ENCODE peak calls at places on chromosomes 13 and 19, in five cellular contexts. J is lower lobe of right lung, W is endothelial cell of umbilical vein, T is psoas muscle, U is IMR-90. R is an unnamed sample.

GRCh38 chr19:16603090-16603489 is 24.9 kb downstream of the MED26 start:
- DNase-seq in J (no peak), W (no peak), T (no peak), U (no peak), R (no peak)

GRCh38 chr13:37313383-37313782 is 207.9 kb upstream of the CSNK1A1L start:
- DNase-seq in J (no peak), W (no peak), T (no peak), U (peak), R (peak)

GRCh38 chr13:73338389-73338788 is 279.6 kb downstream of the KLF5 start:
- DNase-seq in J (no peak), W (no peak), T (no peak), U (no peak), R (peak)

GRCh38 chr13:27830010-27830409 is 37.7 kb downstream of the GSX1 start:
- DNase-seq in J (peak), W (peak), T (peak), U (no peak), R (no peak)

GRCh38 chr13:29847501-29847983 is 2.9 kb downstream of the UBL3 start:
- DNase-seq in J (no peak), W (peak), T (no peak), U (peak), R (peak)

GRCh38 chr13:78298657-78299056 is 304.7 kb downstream of the POU4F1 start:
- DNase-seq in J (no peak), W (peak), T (no peak), U (no peak), R (no peak)

GRCh38 chr19:32458500-32459123 is 53.0 kb downstream of the DPY19L3 start:
- DNase-seq in J (no peak), W (peak), T (no peak), U (no peak), R (peak)

GRCh38 chr13:39273953-39274352 is 235.7 kb downstream of the NHLRC3 start:
- DNase-seq in J (no peak), W (peak), T (no peak), U (no peak), R (no peak)

GRCh38 chr19:28009696-28010095 is 1203.3 kb downstream of the UQCRFS1 start:
- DNase-seq in J (no peak), W (no peak), T (no peak), U (no peak), R (no peak)

GRCh38 chr19:38617764-38618589 is at the start of gene MAP4K1:
- DNase-seq in J (peak), W (no peak), T (peak), U (no peak), R (no peak)

GRCh38 chr19:37583340-37583739 is 11.3 kb downstream of the ZNF571 start:
- DNase-seq in J (no peak), W (no peak), T (no peak), U (no peak), R (no peak)

GRCh38 chr13:112959206-112959605 is 9.8 kb upstream of the MCF2L start:
- DNase-seq in J (no peak), W (no peak), T (no peak), U (no peak), R (no peak)

GRCh38 chr19:56988271-56988670 is 131.5 kb upstream of the USP29 start:
- DNase-seq in J (no peak), W (no peak), T (no peak), U (no peak), R (no peak)

GRCh38 chr13:110269509-110270185 is 37.3 kb downstream of the COL4A1 start:
- DNase-seq in J (no peak), W (no peak), T (no peak), U (no peak), R (no peak)

GRCh38 chr13:67833564-67833963 is 603.4 kb upstream of the PCDH9 start:
- DNase-seq in J (no peak), W (no peak), T (no peak), U (no peak), R (no peak)

GRCh38 chr13:111947026-111947810 is 119.7 kb upstream of the SOX1 start:
- DNase-seq in J (no peak), W (no peak), T (no peak), U (no peak), R (no peak)

GRCh38 chr13:36509369-36509768 is 77.1 kb downstream of the CCNA1 start:
- DNase-seq in J (no peak), W (no peak), T (no peak), U (no peak), R (no peak)

GRCh38 chr19:9146882-9147281 is 6.7 kb downstream of the ZNF317 start:
- DNase-seq in J (no peak), W (no peak), T (no peak), U (no peak), R (no peak)

GRCh38 chr13:114043421-114044053 is 69.7 kb upstream of the C13orf46 start:
- DNase-seq in J (peak), W (no peak), T (peak), U (peak), R (peak)

GRCh38 chr13:98476106-98476505 is 100.8 kb downstream of the STK24 start:
- DNase-seq in J (no peak), W (peak), T (no peak), U (no peak), R (no peak)

GRCh38 chr13:43374621-43375020 is 351.2 kb downstream of the DNAJC15 start:
- DNase-seq in J (no peak), W (no peak), T (no peak), U (peak), R (peak)

GRCh38 chr13:48475230-48475629 is 57.6 kb downstream of the RCBTB2 start:
- DNase-seq in J (no peak), W (no peak), T (no peak), U (no peak), R (no peak)

GRCh38 chr19:5827342-5827890 is 12.1 kb downstream of the FUT6 start:
- DNase-seq in J (no peak), W (no peak), T (no peak), U (no peak), R (no peak)

GRCh38 chr19:5828661-5829566 is 10.6 kb downstream of the FUT6 start:
- DNase-seq in J (no peak), W (peak), T (no peak), U (no peak), R (no peak)

GRCh38 chr19:5826531-5827341 is 12.8 kb downstream of the FUT6 start:
- DNase-seq in J (peak), W (no peak), T (no peak), U (no peak), R (no peak)

GRCh38 chr19:5829567-5830315 is 9.8 kb downstream of the FUT6 start:
- DNase-seq in J (no peak), W (no peak), T (no peak), U (no peak), R (no peak)

DNA sequence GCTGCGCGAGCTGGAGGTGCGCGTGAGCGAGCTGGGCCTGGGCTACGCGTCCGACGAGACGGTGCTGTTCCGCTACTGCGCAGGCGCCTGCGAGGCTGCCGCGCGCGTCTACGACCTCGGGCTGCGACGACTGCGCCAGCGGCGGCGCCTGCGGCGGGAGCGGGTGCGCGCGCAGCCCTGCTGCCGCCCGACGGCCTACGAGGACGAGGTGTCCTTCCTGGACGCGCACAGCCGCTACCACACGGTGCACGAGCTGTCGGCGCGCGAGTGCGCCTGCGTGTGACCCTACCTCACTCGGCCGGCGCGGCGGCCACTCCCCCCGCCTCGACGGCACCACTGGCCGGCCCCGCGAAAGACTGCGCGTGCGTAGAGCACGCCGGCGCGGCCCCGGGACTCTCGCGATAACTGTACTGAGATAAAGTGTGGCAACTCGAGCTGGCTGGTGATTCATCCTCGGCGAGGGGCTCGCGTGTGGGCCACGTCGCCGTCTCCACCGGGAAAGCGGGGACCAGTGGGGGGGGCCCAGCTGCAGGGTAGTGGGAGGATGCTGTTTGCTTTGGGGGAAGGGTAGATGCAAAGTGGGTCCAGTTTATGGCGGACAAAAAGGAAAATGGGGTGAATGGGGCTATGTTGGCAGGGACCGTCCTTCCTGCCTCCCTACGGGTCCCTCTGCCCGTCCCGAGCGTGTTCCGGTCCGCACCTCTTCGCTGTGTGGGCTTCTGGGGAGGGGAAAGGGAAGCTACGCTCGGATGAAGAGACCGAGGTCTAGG is 11.4 kb downstream of the FUT6 start:
- DNase-seq in J (peak), W (peak), T (peak), U (peak), R (peak)
- H3K27ac ChIP-seq in J (peak), W (peak), T (no peak), U (peak), R (peak)

GRCh38 chr19:10968527-10969081 is 7.8 kb downstream of the SMARCA4 start:
- DNase-seq in J (no peak), W (no peak), T (no peak), U (no peak), R (no peak)
- TF ChIP-seq CTCF in J (no peak), W (no peak), T (no peak), U (no peak), R (no peak)

GRCh38 chr19:54160948-54161347 is 1.4 kb upstream of the LENG1 start:
- DNase-seq in J (no peak), W (no peak), T (no peak), U (no peak), R (no peak)
- H3K4me3 ChIP-seq in J (peak), W (no peak), T (peak), U (no peak), R (peak)

GRCh38 chr19:6773323-6773931 is 919 bp downstream of the VAV1 start:
- DNase-seq in J (peak), W (no peak), T (peak), U (no peak), R (no peak)
- H3K27ac ChIP-seq in J (peak), W (no peak), T (no peak), U (no peak), R (no peak)

GRCh38 chr19:44002566-44003460 is at the start of gene ZNF230:
- DNase-seq in J (peak), W (peak), T (peak), U (peak), R (peak)
- TF ChIP-seq CTCF in J (no peak), W (no peak), T (no peak), U (no peak), R (no peak)

GRCh38 chr13:106919638-106920037 is 351.7 kb upstream of the ARGLU1 start:
- DNase-seq in J (peak), W (peak), T (peak), U (no peak), R (peak)
- H3K4me3 ChIP-seq in J (peak), W (no peak), T (no peak), U (no peak), R (peak)

GRCh38 chr13:87361216-87361615 is 310.0 kb upstream of the SLITRK5 start:
- DNase-seq in J (no peak), W (no peak), T (no peak), U (no peak), R (no peak)

GRCh38 chr13:87356314-87356713 is 314.9 kb upstream of the SLITRK5 start:
- DNase-seq in J (peak), W (no peak), T (no peak), U (no peak), R (no peak)

DNA sequence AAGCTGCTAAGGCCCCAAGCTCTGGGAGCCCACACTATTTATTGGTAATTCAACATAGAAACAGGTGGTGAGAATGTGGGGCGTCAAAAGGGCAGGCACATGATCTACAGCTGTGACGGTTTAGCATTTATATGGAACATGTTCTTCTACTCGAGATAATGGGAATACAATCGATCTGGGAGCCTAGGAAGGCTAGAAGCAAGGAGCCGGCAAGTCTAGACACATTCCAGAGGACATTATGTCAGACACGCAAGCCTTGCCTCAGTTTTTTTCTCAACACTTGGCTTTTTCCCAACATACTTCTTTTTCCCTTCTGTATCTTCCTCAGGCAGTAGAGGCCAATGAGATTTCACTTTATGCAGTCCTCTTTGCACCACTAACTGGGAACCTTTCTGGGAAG is 315.7 kb upstream of the SLITRK5 start:
- DNase-seq in J (no peak), W (no peak), T (no peak), U (no peak), R (no peak)
- H3K27ac ChIP-seq in J (no peak), W (no peak), T (no peak), U (no peak), R (no peak)

GRCh38 chr13:93290503-93290902 is 63.9 kb downstream of the GPC6 start:
- DNase-seq in J (no peak), W (no peak), T (no peak), U (peak), R (no peak)
- TF ChIP-seq CTCF in J (no peak), W (no peak), T (no peak), U (no peak), R (no peak)

DNA sequence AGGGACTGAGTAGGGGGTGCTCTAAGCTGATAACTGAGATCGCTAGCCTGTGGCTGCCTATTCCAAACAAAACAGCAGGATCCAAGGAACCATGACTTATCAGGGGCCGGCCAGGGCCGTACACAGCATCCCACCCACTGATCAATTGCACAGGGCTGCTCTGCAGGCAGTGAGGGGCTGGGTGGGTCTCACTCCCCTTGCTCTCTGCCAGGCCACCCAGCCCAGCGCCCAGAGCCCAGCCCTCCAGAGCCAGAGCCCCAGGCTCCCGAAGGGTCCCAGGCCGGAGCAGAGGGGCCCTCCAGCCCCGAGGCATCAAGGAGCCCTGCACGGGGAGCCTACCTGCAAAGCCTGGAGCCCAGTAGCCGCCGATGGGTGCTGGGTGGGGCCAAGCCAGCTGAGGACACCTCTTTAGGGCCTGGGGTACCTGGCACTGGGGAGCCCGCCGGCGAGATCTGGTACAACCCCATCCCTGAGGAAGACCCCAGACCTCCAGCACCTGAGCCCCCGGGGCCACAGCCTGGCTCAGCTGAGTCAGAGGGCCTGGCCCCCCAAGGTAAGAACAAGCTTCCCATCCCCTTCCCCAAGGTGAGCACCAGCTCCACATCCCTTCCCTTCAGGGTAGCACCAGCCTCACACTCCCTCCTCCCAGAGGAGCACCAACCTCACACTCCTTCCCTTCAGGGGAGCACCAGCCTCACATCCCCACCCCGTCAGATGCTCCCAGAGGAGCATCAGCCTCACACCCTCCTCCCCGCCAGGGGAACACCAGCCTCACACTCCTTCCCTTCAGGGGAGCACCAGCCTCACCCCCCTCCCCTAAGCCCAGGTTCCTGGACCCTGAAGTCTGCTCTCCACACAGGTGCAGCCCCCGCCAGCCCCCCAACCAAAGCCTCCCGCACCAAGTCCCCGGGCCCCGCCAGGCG is 1.9 kb downstream of the SYDE1 start:
- DNase-seq in J (no peak), W (no peak), T (no peak), U (no peak), R (no peak)
- H3K4me3 ChIP-seq in J (no peak), W (no peak), T (peak), U (no peak), R (peak)

R was measured in brain microvascular endothelial cell.